ENCODE peak calls at places on chromosome 7, in seven cellular contexts. R, J, H, K, E, V and W are unnamed samples.

GRCh38 chr7:6286486-6286885 is 14.1 kb upstream of the CYTH3 start:
- DNase-seq in V (no peak), R (no peak), K (no peak), E (no peak), H (no peak), J (no peak), W (no peak)

GRCh38 chr7:14902589-14902963 is at the start of gene DGKB:
- DNase-seq in R (no peak), V (peak; percentile 45), J (no peak), K (no peak), H (peak; percentile 36), E (peak; percentile 14), W (no peak)

GRCh38 chr7:2104716-2105115 is 128.0 kb downstream of the MAD1L1 start:
- DNase-seq in J (no peak), K (no peak), E (no peak), R (no peak), V (no peak), H (no peak), W (no peak)

GRCh38 chr7:87543623-87544022 is 57.1 kb downstream of the ABCB1 start:
- DNase-seq in H (no peak), E (no peak), K (no peak), J (no peak), R (no peak), V (no peak), W (no peak)

GRCh38 chr7:43535031-43535451 is 47.9 kb upstream of the STK17A start:
- DNase-seq in H (no peak), J (no peak), E (no peak), V (peak; percentile 74), K (no peak), R (no peak), W (no peak)

GRCh38 chr7:99407849-99408346 is 499 bp downstream of the PDAP1 start:
- DNase-seq in J (peak; percentile 43), K (peak; percentile 46), V (peak; percentile 69), H (peak; percentile 74), R (no peak), E (peak; percentile 39), W (peak; percentile 51)

GRCh38 chr7:122679813-122680212 is 19.1 kb downstream of the RNF133 start:
- DNase-seq in R (no peak), J (no peak), H (no peak), V (no peak), E (no peak), K (no peak), W (no peak)

GRCh38 chr7:105830405-105831218 is 45.8 kb downstream of the ATXN7L1 start:
- DNase-seq in E (no peak), J (no peak), R (peak; percentile 88), K (peak; percentile 91), H (no peak), V (peak; percentile 95), W (no peak)

GRCh38 chr7:27165089-27165654 is at the start of gene HOXA9:
- DNase-seq in E (no peak), J (peak; percentile 93), R (no peak), H (peak; percentile 33), K (no peak), V (no peak), W (no peak)

GRCh38 chr7:96174812-96175211 is 147.1 kb downstream of the SLC25A13 start:
- DNase-seq in E (no peak), R (no peak), J (no peak), K (no peak), V (no peak), H (no peak), W (no peak)

GRCh38 chr7:128347573-128348147 is 4.0 kb upstream of the RBM28 start:
- DNase-seq in H (peak; percentile 53), V (peak; percentile 49), K (peak; percentile 61), J (peak; percentile 67), R (no peak), E (no peak), W (no peak)

GRCh38 chr7:72098812-72099211 is 313.3 kb downstream of the CALN1 start:
- DNase-seq in E (no peak), V (no peak), J (no peak), H (no peak), R (no peak), K (no peak), W (no peak)

GRCh38 chr7:4361774-4362173 is 320.3 kb upstream of the FOXK1 start:
- DNase-seq in E (no peak), H (no peak), R (no peak), V (no peak), J (no peak), K (peak; percentile 14), W (no peak)

GRCh38 chr7:28988091-28988490 is 30.0 kb upstream of the TRIL start:
- DNase-seq in V (no peak), K (no peak), J (no peak), H (no peak), R (no peak), E (no peak), W (no peak)

GRCh38 chr7:91912500-91912899 is 28.2 kb upstream of the AKAP9 start:
- DNase-seq in J (no peak), V (no peak), R (no peak), K (no peak), H (no peak), E (no peak), W (no peak)

GRCh38 chr7:135721198-135721820 is 6.7 kb downstream of the SLC13A4 start:
- DNase-seq in J (no peak), E (no peak), H (no peak), R (no peak), V (no peak), K (no peak), W (no peak)

GRCh38 chr7:45921699-45922519 is 837 bp upstream of the IGFBP3 start:
- DNase-seq in E (peak; percentile 39), K (peak; percentile 85), J (peak; percentile 50), R (no peak), H (peak; percentile 58), V (peak; percentile 81), W (no peak)
- H3K4me3 ChIP-seq in E (no peak overlapping the region), K (peak overlapping the region; percentile 66), J (no peak overlapping the region), R (peak overlapping the region; percentile 67), H (peak overlapping the region; percentile 72), V (peak overlapping the region; percentile 56), W (no peak overlapping the region)

DNA sequence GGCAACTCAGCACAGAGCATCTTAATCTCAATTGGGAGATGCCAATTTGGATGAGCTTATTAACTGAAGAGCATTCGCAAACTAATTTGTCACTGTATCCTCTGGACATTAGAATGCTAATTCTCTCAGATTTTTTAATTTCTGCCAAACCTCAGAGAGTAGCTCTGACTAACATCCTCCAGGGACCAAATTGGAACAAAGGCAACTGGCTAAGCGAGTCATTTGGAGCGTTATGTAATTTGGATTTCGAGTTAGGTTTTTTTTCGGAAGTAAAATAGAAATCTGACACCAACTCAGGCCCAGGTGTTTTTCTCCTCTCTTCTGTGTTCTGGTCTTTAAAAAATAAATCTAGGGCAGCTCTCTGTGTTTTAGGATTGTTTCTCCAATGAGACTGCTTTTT is 202.0 kb downstream of the BMPER start:
- DNase-seq in J (peak; percentile 10), K (no peak), R (no peak), E (no peak), H (no peak), V (no peak), W (no peak)
- H3K4me3 ChIP-seq in J (no peak overlapping the region), K (no peak overlapping the region), R (no peak overlapping the region), E (no peak overlapping the region), H (no peak overlapping the region), V (no peak overlapping the region), W (no peak overlapping the region)

GRCh38 chr7:38615665-38616064 is 15.5 kb downstream of the AMPH start:
- DNase-seq in R (no peak), J (no peak), E (no peak), H (no peak), K (no peak), V (no peak), W (no peak)
- H3K4me3 ChIP-seq in R (no peak overlapping the region), J (no peak overlapping the region), E (no peak overlapping the region), H (no peak overlapping the region), K (no peak overlapping the region), V (no peak overlapping the region), W (no peak overlapping the region)

GRCh38 chr7:142811154-142811737 is 40.5 kb downstream of the PRSS2 start:
- DNase-seq in E (no peak), K (peak; percentile 51), H (no peak), R (peak; percentile 8), J (peak; percentile 56), V (peak; percentile 73), W (no peak)
- H3K4me3 ChIP-seq in E (no peak overlapping the region), K (no peak overlapping the region), H (no peak overlapping the region), R (no peak overlapping the region), J (no peak overlapping the region), V (no peak overlapping the region), W (no peak overlapping the region)

GRCh38 chr7:41220275-41220674 is 482.6 kb downstream of the INHBA start:
- DNase-seq in J (no peak), V (no peak), H (no peak), K (no peak), E (no peak), R (no peak), W (no peak)
- H3K4me3 ChIP-seq in J (no peak overlapping the region), V (no peak overlapping the region), H (no peak overlapping the region), K (no peak overlapping the region), E (no peak overlapping the region), R (no peak overlapping the region), W (no peak overlapping the region)

GRCh38 chr7:101363734-101364374 is 1.2 kb downstream of the COL26A1 start:
- DNase-seq in V (no peak), K (peak; percentile 70), J (peak; percentile 64), H (peak; percentile 44), R (peak; percentile 7), E (peak; percentile 60), W (peak; percentile 60)
- H3K4me3 ChIP-seq in V (peak overlapping the region; percentile 40), K (peak overlapping the region; percentile 53), J (no peak overlapping the region), H (peak overlapping the region; percentile 53), R (peak overlapping the region; percentile 45), E (peak overlapping the region; percentile 37), W (no peak overlapping the region)

DNA sequence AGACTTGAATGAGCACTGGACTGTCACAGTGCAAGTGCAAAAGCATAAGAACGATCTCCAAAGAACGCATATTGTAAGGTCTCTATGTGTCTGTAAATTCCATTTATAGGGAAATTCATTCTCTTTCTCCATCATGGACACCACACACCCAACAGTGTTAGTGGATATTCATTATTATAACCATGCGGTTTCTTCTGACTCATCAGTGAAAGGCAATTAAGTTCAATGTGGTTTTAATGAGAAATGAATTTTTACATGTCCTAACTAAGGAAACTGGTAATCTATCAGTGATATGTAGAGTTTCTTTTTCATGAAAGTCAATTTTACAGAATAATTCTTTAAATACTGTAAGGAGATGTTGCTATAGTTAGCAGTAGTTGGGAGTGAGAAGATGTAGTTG is 25.9 kb downstream of the GIMAP8 start:
- DNase-seq in E (no peak), H (no peak), K (no peak), R (no peak), V (no peak), J (no peak), W (no peak)
- H3K4me3 ChIP-seq in E (no peak overlapping the region), H (no peak overlapping the region), K (no peak overlapping the region), R (no peak overlapping the region), V (no peak overlapping the region), J (no peak overlapping the region), W (no peak overlapping the region)